ENCODE peak calls at places on chromosome 15, in four cellular contexts. N, F, O and G are unnamed samples.

GRCh38 chr15:69786136-69786701 is 311.5 kb downstream of the TLE3 start:
- DNase-seq in F (no peak), N (no peak), O (no peak), G (no peak)

GRCh38 chr15:96325579-96326331 is 4.7 kb upstream of the NR2F2 start:
- DNase-seq in N (no peak), F (no peak), O (no peak), G (no peak)

GRCh38 chr15:57319226-57319918 is 56.9 kb upstream of the CGNL1 start:
- DNase-seq in N (no peak), F (no peak), O (no peak), G (no peak)

GRCh38 chr15:94322141-94322540 is 90.8 kb downstream of the MCTP2 start:
- DNase-seq in O (no peak), F (no peak), N (no peak), G (no peak)

GRCh38 chr15:58724471-58724870 is 25.0 kb downstream of the ADAM10 start:
- DNase-seq in F (no peak), O (peak), N (no peak), G (no peak)

GRCh38 chr15:70426065-70426821 is 328.5 kb upstream of the TLE3 start:
- DNase-seq in N (no peak), O (no peak), F (no peak), G (no peak)

GRCh38 chr15:96072821-96073220 is 257.7 kb upstream of the NR2F2 start:
- DNase-seq in F (no peak), N (no peak), O (no peak), G (no peak)

GRCh38 chr15:55319537-55320325 is 709 bp downstream of the PIGB start:
- DNase-seq in F (no peak), N (no peak), O (no peak), G (peak)

GRCh38 chr15:40968290-40969085 is 15.2 kb downstream of the CHAC1 start:
- DNase-seq in O (no peak), N (no peak), F (no peak), G (no peak)

GRCh38 chr15:36426696-36427095 is 152.7 kb upstream of the CDIN1 start:
- DNase-seq in F (no peak), O (no peak), N (no peak), G (peak)

GRCh38 chr15:38002883-38003477 is 68.5 kb downstream of the TMCO5A start:
- DNase-seq in F (peak), N (peak), O (no peak), G (peak)

GRCh38 chr15:64122444-64122843 is 26.7 kb downstream of the SNX1 start:
- DNase-seq in F (no peak), N (no peak), O (no peak), G (no peak)

GRCh38 chr15:75966073-75966472 is 46.2 kb downstream of the NRG4 start:
- DNase-seq in O (no peak), F (no peak), N (no peak), G (no peak)

GRCh38 chr15:39583586-39584265 is 2.8 kb downstream of the THBS1 start:
- DNase-seq in F (no peak), O (peak), N (no peak), G (peak)

GRCh38 chr15:76198456-76199105 is 112.7 kb downstream of the ETFA start:
- DNase-seq in F (no peak), N (no peak), O (no peak), G (no peak)

GRCh38 chr15:78082743-78083110 is 5.2 kb upstream of the TBC1D2B start:
- DNase-seq in N (peak), O (no peak), F (no peak), G (no peak)

DNA sequence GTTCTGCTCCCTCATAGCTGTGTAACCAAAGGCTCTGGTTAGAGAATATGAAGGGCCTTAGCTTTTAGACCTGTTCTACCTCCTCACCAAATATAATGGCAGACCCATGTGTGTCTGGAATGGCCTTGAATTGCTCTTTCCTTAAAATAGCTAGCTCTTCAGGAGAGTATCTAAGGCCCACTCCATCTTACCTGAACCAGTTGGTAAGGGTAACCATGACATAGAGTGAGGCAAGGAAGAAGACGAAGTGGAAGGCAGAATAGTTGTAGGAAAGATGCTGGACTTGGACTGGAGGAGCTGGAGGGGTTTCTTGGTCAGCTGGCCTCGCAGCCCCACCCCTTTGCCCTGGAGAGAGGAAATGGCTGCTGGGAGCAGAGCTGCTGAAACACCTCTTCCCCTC is 3.1 kb downstream of the SERF2 start:
- DNase-seq in F (no peak), N (no peak), O (no peak), G (no peak)
- TF ChIP-seq POLR2A in F (no peak), N (no peak), O (no peak), G (no peak)

GRCh38 chr15:68405426-68406250 is 26.3 kb downstream of the ITGA11 start:
- DNase-seq in N (peak), O (no peak), F (peak), G (no peak)

GRCh38 chr15:68407886-68408500 is 24.0 kb downstream of the ITGA11 start:
- DNase-seq in O (no peak), F (peak), N (no peak), G (no peak)

GRCh38 chr15:68408526-68408925 is 23.4 kb downstream of the ITGA11 start:
- DNase-seq in N (peak), F (peak), O (no peak), G (no peak)

GRCh38 chr15:68408971-68409370 is 23.0 kb downstream of the ITGA11 start:
- DNase-seq in O (no peak), N (peak), F (peak), G (no peak)

GRCh38 chr15:68407141-68407885 is 24.6 kb downstream of the ITGA11 start:
- DNase-seq in N (peak), O (no peak), F (peak), G (no peak)
- TF ChIP-seq POLR2A in N (no peak), O (no peak), F (no peak), G (no peak)

DNA sequence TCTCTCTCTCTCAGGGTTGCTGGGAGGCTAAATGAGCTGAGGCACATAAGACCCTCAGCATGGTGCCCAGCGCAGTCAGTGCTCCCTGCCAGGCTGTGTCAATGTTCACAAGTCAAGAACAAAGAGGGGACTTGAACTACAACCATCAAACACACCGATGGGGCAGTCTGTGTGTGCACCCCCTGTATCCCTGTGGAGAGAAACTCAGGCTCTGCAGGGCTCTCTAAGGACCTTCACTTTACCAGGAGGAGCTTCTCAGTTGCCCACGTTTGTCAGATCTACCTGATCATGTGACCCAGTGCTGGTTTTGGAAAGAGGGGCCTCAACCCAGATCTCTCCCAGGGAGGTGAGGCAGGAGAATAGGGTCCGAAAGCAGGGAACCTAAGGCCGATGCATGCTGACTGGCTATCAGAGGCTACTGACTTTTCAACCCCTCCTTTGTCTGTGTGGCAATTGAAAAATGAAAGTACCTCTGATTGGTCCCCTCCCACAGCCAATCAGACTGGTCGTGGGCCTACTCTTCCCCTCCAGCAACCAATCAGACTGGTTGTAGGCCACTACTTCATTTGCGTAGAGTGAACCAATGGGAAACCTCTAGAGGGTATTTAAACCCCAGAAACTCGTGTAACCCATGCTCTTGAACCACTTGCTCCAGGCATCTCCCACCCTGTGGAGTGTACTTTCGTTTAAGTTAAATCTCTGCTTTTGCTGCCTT is 34.0 kb downstream of the RHCG start:
- DNase-seq in O (no peak), N (no peak), F (no peak), G (peak)
- TF ChIP-seq POLR2A in O (no peak), N (no peak), F (no peak), G (no peak)

GRCh38 chr15:92576597-92577200 is 78.9 kb downstream of the FAM174B start:
- DNase-seq in O (no peak), N (peak), F (no peak), G (no peak)

GRCh38 chr15:92570391-92570790 is 85.2 kb downstream of the FAM174B start:
- DNase-seq in N (no peak), O (no peak), F (no peak), G (no peak)

GRCh38 chr15:92571824-92572223 is 83.8 kb downstream of the FAM174B start:
- DNase-seq in N (no peak), F (no peak), O (no peak), G (no peak)

GRCh38 chr15:92574566-92574965 is 81.0 kb downstream of the FAM174B start:
- DNase-seq in O (no peak), F (no peak), N (no peak), G (no peak)

GRCh38 chr15:92574161-92574560 is 81.4 kb downstream of the FAM174B start:
- DNase-seq in F (no peak), O (no peak), N (no peak), G (no peak)
- TF ChIP-seq POLR2A in F (no peak), O (no peak), N (no peak), G (no peak)

DNA sequence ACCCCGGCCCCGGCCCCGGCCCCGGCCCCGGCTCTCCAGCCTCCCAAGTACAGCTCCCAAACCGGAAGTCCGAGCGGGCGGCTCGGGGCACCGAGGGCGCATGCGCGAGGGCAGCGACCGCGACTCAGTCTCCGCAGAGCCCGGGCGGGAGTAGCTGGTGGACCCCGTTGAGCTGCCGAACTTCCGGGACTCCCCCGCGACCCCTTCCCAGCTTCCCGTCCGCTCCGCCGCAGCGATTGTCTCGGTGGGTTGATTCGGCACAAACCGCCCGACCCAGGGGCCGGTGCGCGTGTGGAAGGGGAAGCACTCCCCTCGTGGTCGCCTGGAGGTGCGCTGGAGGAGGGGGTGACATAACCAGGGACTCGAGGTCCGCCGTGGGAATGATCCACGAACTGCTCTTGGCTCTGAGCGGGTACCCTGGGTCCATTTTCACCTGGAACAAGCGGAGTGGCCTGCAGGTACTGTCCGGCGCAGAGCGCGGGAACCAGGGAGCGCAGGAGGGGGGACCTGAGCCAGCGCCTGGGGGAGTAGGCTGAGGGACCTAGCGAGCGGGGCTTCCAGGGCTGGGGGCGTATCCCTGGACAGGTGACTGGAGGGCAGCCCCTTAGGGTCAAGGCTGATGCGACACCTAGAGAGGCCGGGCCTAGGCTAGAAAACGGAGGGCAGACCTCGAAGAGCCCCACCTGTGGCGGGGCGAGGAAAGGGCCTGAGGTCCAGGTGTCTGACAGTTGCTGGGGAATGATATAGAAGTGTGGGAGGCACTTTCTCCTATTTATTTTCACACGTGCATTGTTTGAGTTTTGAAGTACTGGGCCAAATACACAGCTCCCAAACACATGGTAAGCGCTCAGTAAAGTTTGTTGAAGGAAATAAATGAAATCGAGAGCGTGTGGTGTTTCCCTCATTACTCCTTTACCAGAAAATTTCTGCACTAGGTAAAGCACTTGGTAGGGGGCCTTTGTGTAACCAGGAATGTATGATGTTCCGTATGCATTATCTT is at the start of the genes TUBGCP4 and ZSCAN29:
- DNase-seq in N (peak), O (peak), F (peak), G (peak)
- TF ChIP-seq POLR2A in N (no peak), O (peak), F (no peak), G (peak)

DNA sequence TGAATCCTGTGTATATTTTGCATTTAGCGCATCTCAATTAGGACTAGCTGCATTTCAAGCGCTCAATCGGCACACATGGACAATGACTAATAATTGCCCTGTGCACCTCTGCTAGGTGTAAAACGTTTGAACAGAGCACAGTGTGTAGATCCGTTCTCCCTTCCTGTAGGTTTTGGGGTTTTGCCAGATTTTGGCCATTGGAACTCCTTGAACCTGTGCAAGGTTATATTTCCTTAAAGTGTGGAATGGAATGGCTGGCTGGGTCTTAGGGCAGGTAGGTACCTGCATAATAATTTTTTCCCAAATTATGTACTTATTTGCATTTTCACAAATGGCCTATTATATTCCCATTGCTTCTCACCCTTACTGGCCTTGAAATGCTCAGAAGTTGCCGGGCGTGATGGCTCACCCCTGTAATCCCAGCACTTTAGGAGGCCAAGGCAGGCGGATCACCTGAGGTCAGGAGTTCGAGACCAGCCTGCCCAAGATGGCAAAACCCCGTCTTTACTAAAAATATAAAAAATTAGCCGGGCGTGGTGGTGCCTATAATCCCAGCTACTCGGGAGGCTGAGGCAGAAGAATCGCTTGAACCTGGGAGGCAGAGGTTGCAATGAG is 774 bp downstream of the RNU5B-1 start:
- DNase-seq in N (no peak), O (no peak), F (no peak), G (no peak)
- TF ChIP-seq POLR2A in N (no peak), O (no peak), F (no peak), G (no peak)

GRCh38 chr15:68055224-68055705 is 1.1 kb downstream of the PIAS1 start:
- DNase-seq in N (peak), O (peak), F (no peak), G (peak)
- TF ChIP-seq POLR2A in N (no peak), O (peak), F (no peak), G (no peak)

GRCh38 chr15:72198410-72199270 is 1.1 kb upstream of the GRAMD2A start:
- DNase-seq in N (no peak), F (no peak), O (no peak), G (no peak)

GRCh38 chr15:72201346-72202029 is 3.9 kb upstream of the GRAMD2A start:
- DNase-seq in O (no peak), N (no peak), F (no peak), G (no peak)

GRCh38 chr15:72199721-72200212 is 2.2 kb upstream of the GRAMD2A start:
- DNase-seq in O (peak), F (peak), N (peak), G (peak)

GRCh38 chr15:72202302-72202701 is 4.7 kb upstream of the GRAMD2A start:
- DNase-seq in O (no peak), N (no peak), F (no peak), G (no peak)

DNA sequence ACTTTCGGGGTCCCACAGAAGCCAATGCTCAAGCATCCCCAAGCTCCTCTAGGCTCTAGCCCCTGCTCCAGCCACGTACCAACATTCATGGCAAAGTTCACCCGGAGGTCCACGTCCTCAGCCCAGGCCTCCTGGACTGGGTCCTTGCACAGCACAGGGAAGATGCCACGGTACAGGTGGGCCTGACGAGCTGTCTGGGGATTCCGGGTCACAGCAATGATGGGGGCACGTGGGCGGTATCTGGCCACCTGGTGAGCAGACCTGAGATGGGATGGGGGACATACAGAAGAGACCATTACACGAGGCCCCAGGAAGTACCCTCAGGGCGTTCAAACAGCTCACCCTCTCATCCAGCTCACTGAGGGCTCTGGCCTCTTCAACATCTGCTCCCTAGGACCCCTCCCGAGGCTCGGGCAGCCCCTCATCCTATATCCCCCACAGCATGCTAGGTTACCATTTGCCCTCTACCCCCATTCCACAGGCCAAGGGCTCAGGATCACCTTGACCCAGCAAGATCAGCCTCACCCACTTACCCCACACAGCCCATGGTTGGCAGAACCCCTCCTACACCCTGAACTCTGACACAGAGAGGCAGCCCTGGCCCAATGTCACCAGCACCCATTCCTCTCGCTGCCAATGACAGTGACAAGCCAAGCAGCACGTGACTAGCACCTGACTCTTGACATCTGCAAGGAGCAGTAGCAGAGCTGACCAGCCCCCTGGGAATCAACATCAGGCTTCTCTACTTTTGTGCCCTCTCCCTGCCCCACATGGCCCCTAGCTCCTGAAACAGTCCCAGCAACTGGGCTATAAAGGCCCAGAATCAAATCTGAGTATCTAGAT is 3.0 kb upstream of the GRAMD2A start:
- DNase-seq in O (no peak), N (no peak), F (no peak), G (no peak)
- TF ChIP-seq POLR2A in O (no peak), N (no peak), F (no peak), G (no peak)

GRCh38 chr15:84980196-84981053 is 1.2 kb upstream of the PDE8A start:
- DNase-seq in N (peak), F (peak), O (peak), G (peak)
- TF ChIP-seq POLR2A in N (peak), F (no peak), O (peak), G (no peak)

GRCh38 chr15:82046668-82047492 is 1.1 kb upstream of the MEX3B start:
- DNase-seq in N (peak), O (peak), F (peak), G (peak)
- TF ChIP-seq POLR2A in N (no peak), O (no peak), F (no peak), G (peak)